ENCODE peak calls at places on chromosomes 12 and 14, in five cellular contexts. One of them, this sample, is unnamed.

GRCh38 chr12:26113194-26113654 is 11.6 kb downstream of the BHLHE41 start:
- DNase-seq in NCI-H1436: no peak
- DNase-seq in type B pancreatic cell: no peak
- DNase-seq in NCI-H1092 treated with DMSO at 0.1 percent for 48 hours: no peak
- DNase-seq in caudate nucleus: no peak
- DNase-seq in this sample: no peak

GRCh38 chr12:104653730-104654328 is 197.1 kb downstream of the CHST11 start:
- DNase-seq in type B pancreatic cell: no peak
- DNase-seq in NCI-H1092 treated with DMSO at 0.1 percent for 48 hours: no peak
- DNase-seq in NCI-H1436: peak; percentile 26
- DNase-seq in caudate nucleus: no peak
- DNase-seq in this sample: peak; percentile 87

GRCh38 chr12:56103066-56103711 is 1.2 kb upstream of the PA2G4 start:
- DNase-seq in NCI-H1436: no peak
- DNase-seq in type B pancreatic cell: no peak
- DNase-seq in NCI-H1092 treated with DMSO at 0.1 percent for 48 hours: no peak
- DNase-seq in caudate nucleus: no peak
- DNase-seq in this sample: no peak

GRCh38 chr12:50934981-50935807 is 17.1 kb upstream of the HIGD1C start:
- DNase-seq in NCI-H1436: no peak
- DNase-seq in type B pancreatic cell: no peak
- DNase-seq in NCI-H1092 treated with DMSO at 0.1 percent for 48 hours: no peak
- DNase-seq in caudate nucleus: no peak
- DNase-seq in this sample: peak; percentile 24

GRCh38 chr12:9127484-9127883 is 11.8 kb upstream of the A2M start:
- DNase-seq in NCI-H1436: no peak
- DNase-seq in NCI-H1092 treated with DMSO at 0.1 percent for 48 hours: no peak
- DNase-seq in type B pancreatic cell: no peak
- DNase-seq in caudate nucleus: no peak
- DNase-seq in this sample: no peak

GRCh38 chr12:115871714-115872113 is 405.8 kb downstream of the MED13L start:
- DNase-seq in type B pancreatic cell: no peak
- DNase-seq in caudate nucleus: no peak
- DNase-seq in NCI-H1092 treated with DMSO at 0.1 percent for 48 hours: peak; percentile 46
- DNase-seq in NCI-H1436: no peak
- DNase-seq in this sample: peak; percentile 88

GRCh38 chr14:47541652-47542051 is 133.8 kb downstream of the MDGA2 start:
- DNase-seq in NCI-H1092 treated with DMSO at 0.1 percent for 48 hours: no peak
- DNase-seq in NCI-H1436: no peak
- DNase-seq in type B pancreatic cell: no peak
- DNase-seq in caudate nucleus: no peak
- DNase-seq in this sample: no peak

GRCh38 chr14:85531594-85532391 is 1.8 kb downstream of the FLRT2 start:
- DNase-seq in NCI-H1436: no peak
- DNase-seq in NCI-H1092 treated with DMSO at 0.1 percent for 48 hours: no peak
- DNase-seq in caudate nucleus: peak; percentile 48
- DNase-seq in type B pancreatic cell: peak; percentile 76
- DNase-seq in this sample: peak; percentile 72

GRCh38 chr12:118103231-118103600 is 595 bp downstream of the VSIG10 start:
- DNase-seq in NCI-H1436: no peak
- DNase-seq in type B pancreatic cell: no peak
- DNase-seq in caudate nucleus: no peak
- DNase-seq in NCI-H1092 treated with DMSO at 0.1 percent for 48 hours: no peak
- DNase-seq in this sample: no peak

GRCh38 chr12:43896496-43896895 is 60.6 kb downstream of the TMEM117 start:
- DNase-seq in caudate nucleus: no peak
- DNase-seq in type B pancreatic cell: no peak
- DNase-seq in NCI-H1436: no peak
- DNase-seq in NCI-H1092 treated with DMSO at 0.1 percent for 48 hours: no peak
- DNase-seq in this sample: no peak

GRCh38 chr12:24133385-24133784 is 183.9 kb upstream of the SOX5 start:
- DNase-seq in NCI-H1436: peak; percentile 63
- DNase-seq in type B pancreatic cell: no peak
- DNase-seq in caudate nucleus: no peak
- DNase-seq in NCI-H1092 treated with DMSO at 0.1 percent for 48 hours: no peak
- DNase-seq in this sample: peak; percentile 95

GRCh38 chr12:19572920-19573558 is 133.7 kb downstream of the AEBP2 start:
- DNase-seq in caudate nucleus: no peak
- DNase-seq in type B pancreatic cell: no peak
- DNase-seq in NCI-H1436: no peak
- DNase-seq in NCI-H1092 treated with DMSO at 0.1 percent for 48 hours: peak; percentile 80
- DNase-seq in this sample: peak; percentile 89

GRCh38 chr12:3036901-3037600 is 40.1 kb upstream of the TSPAN9 start:
- DNase-seq in type B pancreatic cell: no peak
- DNase-seq in NCI-H1092 treated with DMSO at 0.1 percent for 48 hours: no peak
- DNase-seq in caudate nucleus: no peak
- DNase-seq in NCI-H1436: no peak
- DNase-seq in this sample: no peak

GRCh38 chr12:132593521-132593920 is 16.9 kb downstream of the LRCOL1 start:
- DNase-seq in caudate nucleus: no peak
- DNase-seq in type B pancreatic cell: no peak
- DNase-seq in NCI-H1092 treated with DMSO at 0.1 percent for 48 hours: no peak
- DNase-seq in NCI-H1436: no peak
- DNase-seq in this sample: no peak

GRCh38 chr12:100706029-100706428 is 88.5 kb upstream of the ANO4 start:
- DNase-seq in NCI-H1092 treated with DMSO at 0.1 percent for 48 hours: peak; percentile 52
- DNase-seq in caudate nucleus: no peak
- DNase-seq in type B pancreatic cell: no peak
- DNase-seq in NCI-H1436: peak; percentile 91
- DNase-seq in this sample: no peak

GRCh38 chr12:12365931-12366431 is 9.1 kb downstream of the BORCS5 start:
- DNase-seq in caudate nucleus: peak; percentile 21
- DNase-seq in NCI-H1436: no peak
- DNase-seq in type B pancreatic cell: no peak
- DNase-seq in NCI-H1092 treated with DMSO at 0.1 percent for 48 hours: no peak
- DNase-seq in this sample: peak; percentile 15

GRCh38 chr12:119363490-119363889 is 29.0 kb downstream of the CCDC60 start:
- DNase-seq in NCI-H1436: no peak
- DNase-seq in type B pancreatic cell: no peak
- DNase-seq in NCI-H1092 treated with DMSO at 0.1 percent for 48 hours: no peak
- DNase-seq in caudate nucleus: no peak
- DNase-seq in this sample: no peak

GRCh38 chr12:42981379-42981778 is 391.8 kb upstream of the PRICKLE1 start:
- DNase-seq in caudate nucleus: no peak
- DNase-seq in NCI-H1436: no peak
- DNase-seq in NCI-H1092 treated with DMSO at 0.1 percent for 48 hours: no peak
- DNase-seq in type B pancreatic cell: no peak
- DNase-seq in this sample: no peak

GRCh38 chr14:71714225-71714624 is 218.0 kb upstream of the RGS6 start:
- DNase-seq in caudate nucleus: no peak
- DNase-seq in type B pancreatic cell: no peak
- DNase-seq in NCI-H1436: no peak
- DNase-seq in NCI-H1092 treated with DMSO at 0.1 percent for 48 hours: no peak
- DNase-seq in this sample: no peak

GRCh38 chr14:22221508-22221907 is 367.5 kb downstream of the DAD1 start:
- DNase-seq in type B pancreatic cell: no peak
- DNase-seq in caudate nucleus: no peak
- DNase-seq in NCI-H1436: no peak
- DNase-seq in NCI-H1092 treated with DMSO at 0.1 percent for 48 hours: no peak
- DNase-seq in this sample: no peak

GRCh38 chr14:104114421-104115130 is 23.8 kb upstream of the KIF26A start:
- DNase-seq in type B pancreatic cell: no peak
- DNase-seq in NCI-H1092 treated with DMSO at 0.1 percent for 48 hours: no peak
- DNase-seq in NCI-H1436: no peak
- DNase-seq in caudate nucleus: no peak
- DNase-seq in this sample: peak; percentile 42

GRCh38 chr12:96233168-96233567 is 39.0 kb downstream of the ELK3 start:
- DNase-seq in caudate nucleus: no peak
- DNase-seq in type B pancreatic cell: no peak
- DNase-seq in NCI-H1436: no peak
- DNase-seq in NCI-H1092 treated with DMSO at 0.1 percent for 48 hours: no peak
- DNase-seq in this sample: no peak

This sample was measured in endodermal cell.